ENCODE peak calls at places on chromosome 2, in four cellular contexts. One of them, this sample, is unnamed.
A peak's percentile ranks its signal among the peaks of the same experiment; 100 is the strongest.

GRCh38 chr2:169573160-169573973 is at the start of gene FASTKD1:
- DNase-seq in HCT116: peak; percentile 82
- DNase-seq in K562: peak; percentile 85
- DNase-seq in neural progenitor cell: peak; percentile 94
- DNase-seq in this sample: peak; percentile 72

GRCh38 chr2:38523728-38524437 is 78.8 kb downstream of the HNRNPLL start:
- DNase-seq in HCT116: no peak
- DNase-seq in K562: peak; percentile 78
- DNase-seq in neural progenitor cell: peak; percentile 38
- DNase-seq in this sample: no peak

GRCh38 chr2:86037795-86038192 is 67.9 kb downstream of the POLR1A start:
- DNase-seq in neural progenitor cell: no peak
- DNase-seq in K562: no peak
- DNase-seq in HCT116: no peak
- DNase-seq in this sample: no peak

GRCh38 chr2:566379-567313 is 110.6 kb downstream of the TMEM18 start:
- DNase-seq in neural progenitor cell: no peak
- DNase-seq in K562: no peak
- DNase-seq in HCT116: no peak
- DNase-seq in this sample: no peak

GRCh38 chr2:150624001-150624401 is 136.5 kb upstream of the RND3 start:
- DNase-seq in neural progenitor cell: no peak
- DNase-seq in HCT116: no peak
- DNase-seq in K562: no peak
- DNase-seq in this sample: peak; percentile 39

GRCh38 chr2:36797324-36798070 is 101.0 kb downstream of the VIT start:
- DNase-seq in K562: no peak
- DNase-seq in neural progenitor cell: no peak
- DNase-seq in HCT116: no peak
- DNase-seq in this sample: no peak

GRCh38 chr2:209495855-209496585 is 72.2 kb downstream of the MAP2 start:
- DNase-seq in neural progenitor cell: no peak
- DNase-seq in K562: no peak
- DNase-seq in HCT116: peak; percentile 88
- DNase-seq in this sample: peak; percentile 99

GRCh38 chr2:30253873-30254691 is 22.7 kb downstream of the LBH start:
- DNase-seq in HCT116: no peak
- DNase-seq in K562: peak; percentile 59
- DNase-seq in neural progenitor cell: no peak
- DNase-seq in this sample: no peak

GRCh38 chr2:199470361-199470671 is 12.6 kb upstream of the SATB2 start:
- DNase-seq in neural progenitor cell: no peak
- DNase-seq in HCT116: no peak
- DNase-seq in K562: no peak
- DNase-seq in this sample: no peak

GRCh38 chr2:216478151-216478550 is 20.5 kb upstream of the RPL37A start:
- DNase-seq in K562: no peak
- DNase-seq in HCT116: peak; percentile 50
- DNase-seq in neural progenitor cell: no peak
- DNase-seq in this sample: peak; percentile 92

GRCh38 chr2:111071480-111072143 is 49.1 kb upstream of the BCL2L11 start:
- DNase-seq in neural progenitor cell: no peak
- DNase-seq in K562: no peak
- DNase-seq in HCT116: no peak
- DNase-seq in this sample: peak; percentile 80

GRCh38 chr2:125444106-125444505 is 1211.9 kb upstream of the GYPC start:
- DNase-seq in K562: no peak
- DNase-seq in HCT116: no peak
- DNase-seq in neural progenitor cell: no peak
- DNase-seq in this sample: no peak

GRCh38 chr2:168752361-168752760 is 50.1 kb upstream of the NOSTRIN start:
- DNase-seq in HCT116: no peak
- DNase-seq in K562: no peak
- DNase-seq in neural progenitor cell: no peak
- DNase-seq in this sample: no peak

GRCh38 chr2:63364866-63365265 is 223.4 kb downstream of the WDPCP start:
- DNase-seq in K562: no peak
- DNase-seq in HCT116: no peak
- DNase-seq in neural progenitor cell: no peak
- DNase-seq in this sample: no peak

GRCh38 chr2:64770781-64771334 is 117.1 kb upstream of the SERTAD2 start:
- DNase-seq in neural progenitor cell: no peak
- DNase-seq in HCT116: no peak
- DNase-seq in K562: no peak
- DNase-seq in this sample: peak; percentile 89

GRCh38 chr2:102892693-102893290 is 131.0 kb downstream of the TMEM182 start:
- DNase-seq in K562: no peak
- DNase-seq in HCT116: no peak
- DNase-seq in neural progenitor cell: peak; percentile 77
- DNase-seq in this sample: no peak

GRCh38 chr2:127651987-127652550 is 6.1 kb downstream of the GPR17 start:
- DNase-seq in neural progenitor cell: no peak
- DNase-seq in HCT116: no peak
- DNase-seq in K562: no peak
- DNase-seq in this sample: no peak

GRCh38 chr2:239727182-239727775 is 297.9 kb downstream of the NDUFA10 start:
- DNase-seq in neural progenitor cell: no peak
- DNase-seq in HCT116: no peak
- DNase-seq in K562: no peak
- DNase-seq in this sample: no peak

GRCh38 chr2:240983996-240984498 is 14.4 kb upstream of the SNED1 start:
- DNase-seq in HCT116: no peak
- DNase-seq in neural progenitor cell: no peak
- DNase-seq in K562: no peak
- DNase-seq in this sample: no peak

GRCh38 chr2:121028577-121028976 is 256.4 kb downstream of the TFCP2L1 start:
- DNase-seq in K562: no peak
- DNase-seq in HCT116: no peak
- DNase-seq in neural progenitor cell: no peak
- DNase-seq in this sample: no peak

GRCh38 chr2:224646242-224646846 is 61.2 kb upstream of the CUL3 start:
- DNase-seq in neural progenitor cell: peak; percentile 42
- DNase-seq in HCT116: peak; percentile 38
- DNase-seq in K562: peak; percentile 12
- DNase-seq in this sample: no peak

GRCh38 chr2:175015340-175015739 is 10.2 kb upstream of the CHN1 start:
- DNase-seq in K562: no peak
- DNase-seq in neural progenitor cell: no peak
- DNase-seq in HCT116: no peak
- DNase-seq in this sample: no peak

GRCh38 chr2:169999041-169999440 is 171.8 kb downstream of the UBR3 start:
- DNase-seq in HCT116: no peak
- DNase-seq in neural progenitor cell: no peak
- DNase-seq in K562: no peak
- DNase-seq in this sample: no peak

GRCh38 chr2:227479865-227480475 is 8.0 kb downstream of the AGFG1 start:
- DNase-seq in HCT116: no peak
- DNase-seq in neural progenitor cell: no peak
- DNase-seq in K562: peak; percentile 36
- DNase-seq in this sample: no peak

GRCh38 chr2:172950565-172950964 is 125.1 kb upstream of the MAP3K20 start:
- DNase-seq in K562: no peak
- DNase-seq in neural progenitor cell: no peak
- DNase-seq in HCT116: no peak
- DNase-seq in this sample: no peak

GRCh38 chr2:202716114-202716718 is 81.4 kb downstream of the FAM117B start:
- DNase-seq in neural progenitor cell: no peak
- DNase-seq in HCT116: no peak
- DNase-seq in K562: no peak
- DNase-seq in this sample: no peak

GRCh38 chr2:202717598-202718310 is 83.0 kb downstream of the FAM117B start:
- DNase-seq in K562: no peak
- DNase-seq in HCT116: no peak
- DNase-seq in neural progenitor cell: no peak
- DNase-seq in this sample: no peak

GRCh38 chr2:202716953-202717597 is 82.3 kb downstream of the FAM117B start:
- DNase-seq in neural progenitor cell: no peak
- DNase-seq in HCT116: no peak
- DNase-seq in K562: no peak
- DNase-seq in this sample: no peak

GRCh38 chr2:202720226-202720625 is 85.5 kb downstream of the FAM117B start:
- DNase-seq in K562: no peak
- DNase-seq in HCT116: no peak
- DNase-seq in neural progenitor cell: no peak
- DNase-seq in this sample: no peak

GRCh38 chr2:202718614-202719013 is 83.8 kb downstream of the FAM117B start:
- DNase-seq in K562: no peak
- DNase-seq in neural progenitor cell: no peak
- DNase-seq in HCT116: peak; percentile 19
- DNase-seq in this sample: peak; percentile 44
- H3K4me2 ChIP-seq in K562: no peak overlapping the region
- H3K4me2 ChIP-seq in neural progenitor cell: no peak overlapping the region
- H3K4me2 ChIP-seq in HCT116: peak overlapping the region; percentile 40
- H3K4me2 ChIP-seq in this sample: no peak overlapping the region

DNA sequence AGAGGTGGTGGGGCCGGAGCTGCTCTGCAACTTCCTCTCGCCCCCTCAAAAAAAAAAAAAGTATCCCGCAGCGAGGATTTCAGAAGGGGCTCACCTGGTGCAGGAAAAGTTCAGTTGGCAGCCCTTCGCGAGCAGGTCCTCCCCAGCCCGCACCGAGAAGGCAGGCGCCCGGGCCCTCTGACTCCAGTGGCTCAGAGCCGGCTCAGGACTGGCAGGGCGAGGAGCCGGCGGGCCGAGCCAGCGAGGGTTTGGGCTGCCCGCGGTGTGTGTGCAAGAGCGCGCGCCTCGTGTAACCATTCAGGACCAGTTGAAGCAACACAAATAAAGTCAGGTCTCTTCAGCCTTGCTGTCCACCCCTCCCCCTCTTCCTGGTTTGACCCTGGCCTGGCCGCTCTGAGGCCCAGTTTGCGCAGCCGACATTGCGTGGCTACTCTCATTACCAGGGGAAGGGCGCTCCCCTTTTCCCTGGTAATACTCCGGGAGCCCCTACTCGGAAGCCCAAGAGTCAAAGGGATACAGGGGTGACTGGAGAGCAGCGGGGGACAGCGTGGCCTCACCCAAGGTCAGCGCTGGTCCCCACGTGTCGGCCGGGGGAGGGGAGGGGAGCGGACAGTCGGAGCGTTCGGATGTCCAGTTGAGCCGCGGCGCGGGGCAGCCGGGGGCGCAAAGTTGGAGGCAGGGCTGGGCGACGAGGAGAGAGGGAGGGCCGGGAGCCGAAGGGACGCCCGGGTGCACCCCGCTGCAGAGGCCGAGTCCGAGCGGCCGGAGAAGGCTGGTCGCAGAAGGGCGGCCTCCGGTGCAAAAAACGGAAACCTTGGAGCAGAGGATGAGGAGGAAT is 12.3 kb downstream of the EN1 start:
- DNase-seq in K562: no peak
- DNase-seq in HCT116: no peak
- DNase-seq in neural progenitor cell: peak; percentile 70
- DNase-seq in this sample: no peak
- TF ChIP-seq EZH2 in K562: no peak
- TF ChIP-seq EZH2 in HCT116: no peak
- TF ChIP-seq EZH2 in neural progenitor cell: peak; percentile 87
- TF ChIP-seq EZH2 in this sample: peak; percentile 37

DNA sequence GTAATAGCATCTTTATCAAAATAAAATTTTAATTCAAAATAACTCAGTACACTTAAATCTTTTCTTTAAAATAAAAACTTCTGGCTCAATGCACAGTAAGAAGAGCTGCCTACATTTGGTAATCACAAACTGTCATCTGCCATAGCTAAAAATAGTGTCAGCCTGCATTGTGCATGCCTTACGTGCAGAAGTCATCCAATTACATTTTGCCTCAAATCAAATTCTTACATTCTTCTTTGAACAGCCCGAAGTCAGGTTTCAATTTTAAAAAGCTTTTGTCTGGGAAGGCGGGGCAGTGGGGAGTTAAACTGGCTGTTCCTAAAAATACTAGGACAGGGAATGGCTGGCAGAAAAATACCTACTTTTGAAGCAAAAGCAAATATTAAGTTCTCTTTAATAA is 51.1 kb downstream of the RTN4 start:
- DNase-seq in neural progenitor cell: no peak
- DNase-seq in K562: no peak
- DNase-seq in HCT116: no peak
- DNase-seq in this sample: peak; percentile 81
- H3K9ac ChIP-seq in neural progenitor cell: no peak overlapping the region
- H3K9ac ChIP-seq in K562: no peak overlapping the region
- H3K9ac ChIP-seq in HCT116: no peak overlapping the region
- H3K9ac ChIP-seq in this sample: no peak overlapping the region

GRCh38 chr2:69383178-69383812 is 3.7 kb downstream of the GFPT1 start:
- DNase-seq in neural progenitor cell: no peak
- DNase-seq in K562: no peak
- DNase-seq in HCT116: no peak
- DNase-seq in this sample: no peak
- H3K4me2 ChIP-seq in neural progenitor cell: no peak overlapping the region
- H3K4me2 ChIP-seq in K562: peak overlapping the region; percentile 30
- H3K4me2 ChIP-seq in HCT116: no peak overlapping the region
- H3K4me2 ChIP-seq in this sample: peak overlapping the region; percentile 90

GRCh38 chr2:236622201-236622600 is 52.6 kb downstream of the ACKR3 start:
- DNase-seq in K562: no peak
- DNase-seq in neural progenitor cell: no peak
- DNase-seq in HCT116: no peak
- DNase-seq in this sample: no peak
- TF ChIP-seq EZH2 in K562: no peak
- TF ChIP-seq EZH2 in neural progenitor cell: no peak
- TF ChIP-seq EZH2 in HCT116: no peak
- TF ChIP-seq EZH2 in this sample: no peak

DNA sequence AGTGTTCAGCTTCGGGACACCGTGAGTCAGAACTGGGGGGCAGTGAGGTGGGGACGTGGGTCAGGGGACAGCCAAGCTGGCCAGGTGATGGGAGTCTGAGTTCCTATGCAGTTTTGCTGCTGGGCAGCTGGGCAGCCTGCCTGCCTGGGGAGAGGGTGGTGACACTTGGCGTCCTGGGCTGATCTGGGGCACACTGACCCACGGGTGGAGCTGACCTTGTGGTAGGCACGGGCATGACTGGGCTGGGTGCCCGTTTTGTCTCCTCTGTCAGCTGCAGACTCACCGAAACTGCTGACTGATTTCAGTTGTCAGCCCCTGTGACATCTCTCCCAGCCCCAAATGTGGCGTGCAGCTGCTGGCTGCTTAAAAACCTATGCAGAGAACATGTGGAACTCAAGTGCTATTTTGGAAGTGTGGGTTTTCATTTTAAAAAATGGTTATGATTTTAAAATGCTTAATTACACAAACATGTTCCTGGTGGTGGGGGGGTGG is 32.6 kb upstream of the E2F6 start:
- DNase-seq in neural progenitor cell: peak; percentile 36
- DNase-seq in K562: no peak
- DNase-seq in HCT116: no peak
- DNase-seq in this sample: no peak
- H3K9ac ChIP-seq in neural progenitor cell: no peak overlapping the region
- H3K9ac ChIP-seq in K562: peak overlapping the region; percentile 65
- H3K9ac ChIP-seq in HCT116: no peak overlapping the region
- H3K9ac ChIP-seq in this sample: no peak overlapping the region

This sample was measured in astrocyte.